ENCODE peak calls at places on chromosomes 2 and 18, in six cellular contexts. D is neuronal stem cell, M is A549, A is body of pancreas, P is lung, I is GM23248. B is an unnamed sample.

GRCh38 chr2:164847291-164847690 is 5.7 kb upstream of the COBLL1 start:
- DNase-seq in D (no peak), M (no peak), A (no peak), P (no peak), I (no peak), B (no peak)

GRCh38 chr2:230711224-230711623 is 1.4 kb upstream of the CAB39 start:
- DNase-seq in D (no peak), M (no peak), A (peak), P (no peak), I (no peak), B (no peak)

GRCh38 chr18:79947054-79947755 is 4.2 kb downstream of the SLC66A2 start:
- DNase-seq in D (no peak), M (no peak), A (no peak), P (no peak), I (peak), B (no peak)

GRCh38 chr2:36376319-36376765 is 20.8 kb downstream of the CRIM1 start:
- DNase-seq in D (no peak), M (no peak), A (peak), P (peak), I (peak), B (peak)

GRCh38 chr2:17300141-17300540 is 218.1 kb downstream of the RAD51AP2 start:
- DNase-seq in D (no peak), M (peak), A (no peak), P (no peak), I (peak), B (no peak)

GRCh38 chr2:112643488-112643887 is 2.3 kb upstream of the SLC20A1 start:
- DNase-seq in D (no peak), M (no peak), A (no peak), P (no peak), I (no peak), B (no peak)

GRCh38 chr2:144086965-144087364 is 433.0 kb downstream of the ZEB2 start:
- DNase-seq in D (no peak), M (no peak), A (no peak), P (no peak), I (peak), B (no peak)

GRCh38 chr2:43305006-43305405 is 78.6 kb upstream of the ZFP36L2 start:
- DNase-seq in D (no peak), M (no peak), A (no peak), P (no peak), I (peak), B (no peak)

GRCh38 chr18:64519191-64519590 is 370.3 kb upstream of the LINC00305 start:
- DNase-seq in D (no peak), M (no peak), A (no peak), P (no peak), I (no peak), B (no peak)

GRCh38 chr18:63869374-63869773 is 18.1 kb upstream of the SERPINB2 start:
- DNase-seq in D (no peak), M (no peak), A (peak), P (no peak), I (peak), B (no peak)

GRCh38 chr2:32783933-32784332 is 156.1 kb downstream of the TTC27 start:
- DNase-seq in D (no peak), M (no peak), A (no peak), P (no peak), I (no peak), B (no peak)

GRCh38 chr2:58650781-58651180 is 409.7 kb upstream of the FANCL start:
- DNase-seq in D (no peak), M (no peak), A (no peak), P (no peak), I (no peak), B (no peak)

GRCh38 chr2:126656311-126657145 is 570 bp downstream of the GYPC start:
- DNase-seq in D (peak), M (no peak), A (no peak), P (no peak), I (peak), B (peak)

GRCh38 chr18:49756671-49757362 is 56.5 kb downstream of the ACAA2 start:
- DNase-seq in D (no peak), M (no peak), A (no peak), P (no peak), I (no peak), B (no peak)

GRCh38 chr18:49756135-49756534 is 57.2 kb downstream of the ACAA2 start:
- DNase-seq in D (no peak), M (no peak), A (no peak), P (no peak), I (no peak), B (no peak)

GRCh38 chr18:49757513-49758262 is 55.6 kb downstream of the ACAA2 start:
- DNase-seq in D (no peak), M (no peak), A (no peak), P (no peak), I (peak), B (no peak)

GRCh38 chr18:49755489-49755888 is 57.8 kb downstream of the ACAA2 start:
- DNase-seq in D (no peak), M (no peak), A (no peak), P (no peak), I (no peak), B (no peak)

GRCh38 chr18:49758263-49758610 is 55.1 kb downstream of the ACAA2 start:
- DNase-seq in D (no peak), M (no peak), A (no peak), P (no peak), I (no peak), B (no peak)
- H3K27ac ChIP-seq in D (no peak), M (no peak), A (no peak), P (no peak), I (no peak), B (no peak)

GRCh38 chr2:73293534-73294171 is at the start of gene EGR4:
- DNase-seq in D (no peak), M (peak), A (peak), P (peak), I (peak), B (peak)

GRCh38 chr2:73297586-73297985 is 4.2 kb upstream of the EGR4 start:
- DNase-seq in D (no peak), M (no peak), A (no peak), P (no peak), I (no peak), B (no peak)

GRCh38 chr2:73297151-73297559 is 3.8 kb upstream of the EGR4 start:
- DNase-seq in D (no peak), M (no peak), A (peak), P (no peak), I (peak), B (no peak)

GRCh38 chr2:73294239-73294638 is 891 bp upstream of the EGR4 start:
- DNase-seq in D (no peak), M (no peak), A (no peak), P (no peak), I (no peak), B (no peak)

DNA sequence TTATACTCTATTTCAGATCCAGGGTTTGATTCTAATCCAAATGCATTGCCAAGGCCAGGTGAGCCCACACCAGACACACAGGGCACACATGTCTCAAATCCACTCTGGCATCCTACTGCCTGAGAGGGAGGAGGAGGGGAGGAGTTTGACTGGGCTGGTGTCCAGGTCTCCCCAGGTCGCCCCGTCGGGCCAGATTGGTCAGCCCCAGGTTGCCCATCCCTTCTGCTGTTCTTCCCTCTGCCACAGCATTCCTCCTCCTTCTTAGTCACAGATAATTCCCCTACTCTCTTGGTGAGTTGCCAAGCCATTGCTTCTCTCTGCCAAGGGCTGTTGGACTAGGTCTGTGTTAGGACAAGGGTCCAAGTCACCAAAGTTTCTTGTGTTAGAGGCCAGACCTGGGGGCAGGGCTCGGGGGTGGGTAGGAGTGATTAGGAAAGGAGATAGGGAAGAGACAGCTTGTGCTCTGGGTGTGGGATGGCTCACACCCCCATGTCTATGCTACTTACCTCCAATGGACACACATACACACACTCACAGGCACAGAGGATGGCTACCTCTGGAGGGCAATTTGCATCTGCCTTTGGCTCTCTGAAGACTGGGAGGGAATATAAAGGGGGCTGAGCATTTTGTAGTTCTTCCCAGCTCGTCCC is 2.5 kb upstream of the EGR4 start:
- DNase-seq in D (no peak), M (no peak), A (no peak), P (no peak), I (no peak), B (no peak)
- H3K27ac ChIP-seq in D (no peak), M (no peak), A (no peak), P (no peak), I (no peak), B (no peak)

DNA sequence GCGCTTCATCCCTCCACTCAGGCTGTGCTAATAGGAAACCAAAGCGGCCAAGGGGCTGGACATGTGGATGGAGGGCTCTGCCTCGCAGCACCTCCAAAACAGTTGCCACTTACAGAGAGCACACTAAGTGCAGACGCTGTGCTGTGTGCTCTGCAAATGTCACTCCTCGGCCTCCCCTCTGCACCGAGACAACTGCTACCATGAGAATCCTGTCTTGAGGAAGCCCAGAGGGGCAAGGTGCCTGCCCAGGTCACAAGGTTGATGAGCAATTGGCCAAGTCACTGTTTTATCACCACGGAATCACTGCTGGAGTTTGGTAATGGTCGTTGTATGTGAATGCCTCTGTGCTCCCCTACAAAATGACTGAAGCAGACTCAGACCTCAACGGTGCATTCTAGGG is 132.2 kb downstream of the SEPTIN10 start:
- DNase-seq in D (no peak), M (no peak), A (no peak), P (no peak), I (no peak), B (no peak)
- H3K27ac ChIP-seq in D (no peak), M (no peak), A (peak), P (no peak), I (no peak), B (peak)

DNA sequence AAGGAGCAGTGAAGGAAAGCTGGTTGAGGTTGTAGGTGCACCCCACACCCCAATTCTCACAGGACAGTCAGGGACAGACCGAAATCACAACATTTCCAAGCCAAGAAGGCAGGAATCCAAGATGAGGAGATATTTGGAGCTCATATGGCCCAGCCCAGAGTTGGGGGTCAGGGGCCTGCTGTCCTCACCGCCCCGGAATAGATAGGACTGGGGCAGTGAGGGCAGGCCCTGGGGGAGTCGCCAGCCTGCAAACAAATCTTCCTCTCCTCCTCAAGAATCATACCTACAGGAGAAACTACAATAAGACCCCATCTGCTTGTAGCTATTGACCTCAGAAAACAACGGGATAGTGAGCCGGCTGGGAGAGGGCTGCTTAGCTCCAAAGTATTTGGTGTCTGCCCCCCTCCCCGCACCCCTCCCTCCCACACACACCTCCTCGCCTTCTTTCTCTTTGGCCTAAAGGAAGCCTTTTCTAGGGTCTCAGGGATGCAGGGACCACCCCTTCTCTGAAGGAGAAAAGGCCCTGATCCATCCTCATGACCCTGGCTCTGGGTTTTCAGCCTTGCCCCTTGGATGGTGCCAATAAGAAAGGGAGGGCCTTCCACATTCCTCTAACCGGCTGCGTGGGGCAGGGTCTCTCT is 3.8 kb downstream of the EN1 start:
- DNase-seq in D (peak), M (no peak), A (no peak), P (no peak), I (no peak), B (no peak)
- H3K27ac ChIP-seq in D (no peak), M (no peak), A (no peak), P (no peak), I (peak), B (no peak)

DNA sequence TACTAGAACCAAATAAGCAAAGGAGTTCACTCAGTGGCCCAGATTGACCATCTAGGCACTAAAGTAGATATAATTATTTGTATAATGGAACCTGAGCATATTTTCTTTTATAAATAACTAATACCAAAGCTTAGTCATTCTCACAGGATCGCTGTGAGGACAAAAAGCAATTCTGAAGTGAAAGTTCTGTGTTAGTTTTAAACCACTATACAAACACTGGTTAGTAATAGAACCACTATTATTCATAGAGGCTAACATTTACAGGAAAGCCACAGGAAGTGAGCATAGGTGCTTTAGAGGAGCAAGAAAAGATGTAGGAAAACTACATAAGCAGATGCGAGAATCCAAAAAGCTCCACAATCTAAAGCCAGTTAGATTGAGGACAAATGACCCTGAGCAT is 364.7 kb downstream of the XIRP2 start:
- DNase-seq in D (no peak), M (no peak), A (no peak), P (no peak), I (no peak), B (no peak)
- H3K27ac ChIP-seq in D (no peak), M (no peak), A (no peak), P (no peak), I (no peak), B (no peak)

DNA sequence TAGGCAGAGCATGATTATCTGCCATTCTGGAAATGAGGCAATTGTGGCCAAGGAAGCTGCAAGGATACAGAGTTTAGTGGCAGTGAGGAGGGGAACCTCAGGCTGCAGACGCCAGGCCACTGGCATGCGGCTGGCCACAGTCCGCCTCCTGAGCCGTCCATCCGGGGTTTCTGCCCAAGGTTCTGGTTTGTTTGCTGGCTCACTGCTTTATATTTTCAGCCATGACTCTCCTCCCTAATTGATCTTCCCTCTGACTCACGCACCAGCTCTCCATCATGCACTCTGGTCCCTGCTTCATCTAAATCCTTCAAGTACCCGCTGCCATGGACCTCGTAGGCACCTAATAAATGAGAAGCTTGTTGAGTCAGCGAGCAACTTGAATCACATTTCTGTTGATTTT is 107.8 kb upstream of the REV1 start:
- DNase-seq in D (no peak), M (no peak), A (no peak), P (no peak), I (peak), B (no peak)
- H3K27ac ChIP-seq in D (no peak), M (no peak), A (no peak), P (no peak), I (no peak), B (no peak)

DNA sequence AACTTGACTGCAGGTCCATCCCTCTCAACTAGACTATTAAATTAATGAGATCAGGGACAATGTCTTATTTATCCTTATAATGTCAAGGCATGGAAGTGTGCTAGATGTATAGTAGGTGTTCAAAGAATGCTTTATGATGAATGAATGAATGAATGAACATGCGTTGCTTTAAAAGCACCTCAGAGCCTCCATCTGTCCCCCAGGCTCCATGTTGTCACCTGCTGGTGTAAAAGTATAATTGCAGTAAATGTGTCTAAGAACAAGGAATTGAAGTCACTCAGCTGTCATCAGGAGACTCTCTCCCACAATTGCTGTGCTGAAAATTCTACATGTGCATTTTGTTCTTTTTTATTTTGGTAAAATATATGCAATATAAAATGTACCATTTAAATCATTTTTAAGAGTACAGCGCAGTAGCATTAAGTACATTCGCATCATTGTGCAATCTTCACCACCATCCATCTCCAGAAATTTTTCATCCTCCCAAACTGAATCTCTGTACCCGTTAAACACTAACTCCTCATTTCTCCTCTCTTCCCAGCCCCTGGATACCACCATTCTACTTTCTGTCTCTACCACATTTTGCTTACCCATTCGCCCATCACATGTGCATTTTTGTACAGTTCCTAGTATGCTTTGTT is 52.6 kb downstream of the GNAL start:
- DNase-seq in D (no peak), M (peak), A (no peak), P (no peak), I (peak), B (no peak)
- H3K27ac ChIP-seq in D (no peak), M (no peak), A (no peak), P (no peak), I (no peak), B (no peak)

GRCh38 chr2:190679813-190680591 is 31.1 kb downstream of the NAB1 start:
- DNase-seq in D (no peak), M (peak), A (peak), P (peak), I (peak), B (peak)
- H3K27ac ChIP-seq in D (no peak), M (no peak), A (no peak), P (no peak), I (no peak), B (no peak)

GRCh38 chr2:108640731-108641130 is 78.6 kb upstream of the RANBP2 start:
- DNase-seq in D (no peak), M (peak), A (no peak), P (no peak), I (peak), B (no peak)
- H3K27ac ChIP-seq in D (no peak), M (peak), A (no peak), P (peak), I (peak), B (peak)

GRCh38 chr2:121359937-121360565 is 75.0 kb upstream of the TFCP2L1 start:
- DNase-seq in D (no peak), M (no peak), A (no peak), P (no peak), I (no peak), B (no peak)

GRCh38 chr2:121358291-121358690 is 73.3 kb upstream of the TFCP2L1 start:
- DNase-seq in D (no peak), M (no peak), A (no peak), P (no peak), I (no peak), B (no peak)

GRCh38 chr2:121356058-121356640 is 71.1 kb upstream of the TFCP2L1 start:
- DNase-seq in D (peak), M (peak), A (peak), P (peak), I (peak), B (no peak)

GRCh38 chr2:121360566-121361300 is 75.7 kb upstream of the TFCP2L1 start:
- DNase-seq in D (no peak), M (peak), A (peak), P (peak), I (peak), B (no peak)

DNA sequence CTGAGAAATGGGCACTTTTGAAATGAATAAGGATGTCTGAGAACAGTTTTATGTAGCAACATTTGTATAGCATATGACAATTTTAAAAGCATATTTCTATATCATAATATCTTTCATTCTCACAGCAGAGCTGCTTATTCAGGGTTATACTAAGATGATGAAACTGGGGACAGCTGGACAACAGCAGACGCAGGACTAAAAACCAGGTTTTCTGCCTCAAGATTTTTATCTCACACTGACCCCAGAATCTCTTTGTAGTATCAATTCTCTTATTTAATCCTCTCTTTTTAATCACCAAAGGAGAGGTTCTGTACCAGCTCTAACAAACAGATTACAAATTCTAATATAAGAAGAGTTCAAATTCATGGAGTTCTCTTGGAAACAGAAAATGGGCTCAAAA is 74.2 kb upstream of the TFCP2L1 start:
- DNase-seq in D (no peak), M (no peak), A (no peak), P (no peak), I (no peak), B (no peak)
- H3K27ac ChIP-seq in D (no peak), M (no peak), A (no peak), P (no peak), I (no peak), B (no peak)